ENCODE peak calls at places on chromosomes 4 and X, in six cellular contexts. One of them, this sample, is unnamed.
A peak's percentile ranks its signal among the peaks of the same experiment; 100 is the strongest.

GRCh38 chr4:33737721-33738120 is 2506.6 kb downstream of the ARAP2 start:
- ATAC-seq in foreskin keratinocyte: no peak
- ATAC-seq in RWPE2: no peak
- ATAC-seq in gastrocnemius medialis: no peak
- ATAC-seq in HepG2: no peak
- ATAC-seq in heart left ventricle: no peak
- ATAC-seq in this sample: no peak

GRCh38 chrX:51894697-51895336 is 1.4 kb downstream of the MAGED1 start:
- ATAC-seq in heart left ventricle: peak; percentile 27
- ATAC-seq in foreskin keratinocyte: peak; percentile 6
- ATAC-seq in RWPE2: no peak
- ATAC-seq in HepG2: peak; percentile 7
- ATAC-seq in gastrocnemius medialis: peak; percentile 45
- ATAC-seq in this sample: no peak

GRCh38 chr4:188107931-188108843 is 1.2 kb downstream of the TRIML2 start:
- ATAC-seq in gastrocnemius medialis: no peak
- ATAC-seq in HepG2: no peak
- ATAC-seq in RWPE2: peak; percentile 72
- ATAC-seq in heart left ventricle: no peak
- ATAC-seq in foreskin keratinocyte: peak; percentile 71
- ATAC-seq in this sample: no peak

GRCh38 chrX:109714340-109714958 is 18.6 kb downstream of the ACSL4 start:
- ATAC-seq in gastrocnemius medialis: no peak
- ATAC-seq in foreskin keratinocyte: peak; percentile 99
- ATAC-seq in HepG2: peak; percentile 18
- ATAC-seq in RWPE2: peak; percentile 96
- ATAC-seq in heart left ventricle: no peak
- ATAC-seq in this sample: no peak

GRCh38 chr4:16532240-16532990 is 306.1 kb upstream of the TAPT1 start:
- ATAC-seq in heart left ventricle: peak; percentile 64
- ATAC-seq in HepG2: no peak
- ATAC-seq in RWPE2: peak; percentile 70
- ATAC-seq in foreskin keratinocyte: no peak
- ATAC-seq in gastrocnemius medialis: peak; percentile 30
- ATAC-seq in this sample: peak; percentile 46

GRCh38 chr4:44651425-44651824 is at the start of gene YIPF7:
- ATAC-seq in gastrocnemius medialis: peak; percentile 91
- ATAC-seq in RWPE2: no peak
- ATAC-seq in foreskin keratinocyte: no peak
- ATAC-seq in heart left ventricle: no peak
- ATAC-seq in HepG2: no peak
- ATAC-seq in this sample: no peak

GRCh38 chrX:109857898-109858297 is 124.8 kb upstream of the ACSL4 start:
- ATAC-seq in gastrocnemius medialis: no peak
- ATAC-seq in RWPE2: peak; percentile 14
- ATAC-seq in heart left ventricle: no peak
- ATAC-seq in HepG2: no peak
- ATAC-seq in foreskin keratinocyte: no peak
- ATAC-seq in this sample: no peak

GRCh38 chrX:150984164-150984824 is 1.2 kb downstream of the HMGB3 start:
- ATAC-seq in gastrocnemius medialis: no peak
- ATAC-seq in heart left ventricle: no peak
- ATAC-seq in HepG2: no peak
- ATAC-seq in foreskin keratinocyte: no peak
- ATAC-seq in RWPE2: no peak
- ATAC-seq in this sample: no peak

GRCh38 chr4:112185740-112186670 is 40.8 kb downstream of the FAM241A start:
- ATAC-seq in heart left ventricle: no peak
- ATAC-seq in RWPE2: no peak
- ATAC-seq in gastrocnemius medialis: no peak
- ATAC-seq in HepG2: no peak
- ATAC-seq in foreskin keratinocyte: no peak
- ATAC-seq in this sample: no peak

GRCh38 chr4:144646523-144647094 is 653 bp downstream of the HHIP start:
- ATAC-seq in RWPE2: peak; percentile 68
- ATAC-seq in heart left ventricle: no peak
- ATAC-seq in foreskin keratinocyte: peak; percentile 68
- ATAC-seq in HepG2: peak; percentile 85
- ATAC-seq in gastrocnemius medialis: no peak
- ATAC-seq in this sample: peak; percentile 40

GRCh38 chrX:17634542-17635207 is 102.6 kb upstream of the SCML1 start:
- ATAC-seq in heart left ventricle: no peak
- ATAC-seq in foreskin keratinocyte: no peak
- ATAC-seq in RWPE2: no peak
- ATAC-seq in HepG2: no peak
- ATAC-seq in gastrocnemius medialis: no peak
- ATAC-seq in this sample: no peak

GRCh38 chr4:119080721-119081541 is 54.7 kb upstream of the MYOZ2 start:
- ATAC-seq in foreskin keratinocyte: peak; percentile 51
- ATAC-seq in RWPE2: peak; percentile 72
- ATAC-seq in gastrocnemius medialis: no peak
- ATAC-seq in HepG2: peak; percentile 100
- ATAC-seq in heart left ventricle: peak; percentile 31
- ATAC-seq in this sample: no peak

DNA sequence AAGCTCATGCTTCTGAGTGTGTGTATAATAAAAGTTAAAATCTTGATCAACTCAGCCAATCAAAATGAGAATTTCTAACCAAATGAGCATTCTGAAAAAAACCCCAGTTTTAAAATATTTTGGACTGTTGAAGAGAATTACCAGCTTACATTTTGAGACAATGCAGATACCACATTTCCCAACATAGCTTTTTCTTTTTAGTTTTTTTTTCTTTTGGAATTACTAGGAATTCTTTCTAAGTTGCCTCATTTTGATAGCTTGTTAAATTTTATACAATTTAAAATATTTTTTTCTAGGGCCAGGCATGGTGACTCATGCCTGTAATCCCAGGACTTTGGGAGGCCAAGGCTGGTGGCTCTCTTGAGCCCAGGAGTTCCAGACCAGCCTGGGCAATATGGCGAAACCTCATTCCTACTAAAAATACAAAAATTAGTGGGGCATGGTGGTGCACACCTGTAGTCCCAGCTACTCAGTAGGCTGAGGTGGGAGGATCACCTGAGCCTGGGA is 2.2 kb downstream of the RP2 start:
- ATAC-seq in HepG2: no peak
- ATAC-seq in foreskin keratinocyte: no peak
- ATAC-seq in RWPE2: no peak
- ATAC-seq in gastrocnemius medialis: no peak
- ATAC-seq in heart left ventricle: no peak
- ATAC-seq in this sample: no peak
- H3K27ac ChIP-seq in HepG2: no peak overlapping the region
- H3K27ac ChIP-seq in foreskin keratinocyte: no peak overlapping the region
- H3K27ac ChIP-seq in RWPE2: no peak overlapping the region
- H3K27ac ChIP-seq in gastrocnemius medialis: no peak overlapping the region
- H3K27ac ChIP-seq in heart left ventricle: no peak overlapping the region
- H3K27ac ChIP-seq in this sample: no peak overlapping the region

DNA sequence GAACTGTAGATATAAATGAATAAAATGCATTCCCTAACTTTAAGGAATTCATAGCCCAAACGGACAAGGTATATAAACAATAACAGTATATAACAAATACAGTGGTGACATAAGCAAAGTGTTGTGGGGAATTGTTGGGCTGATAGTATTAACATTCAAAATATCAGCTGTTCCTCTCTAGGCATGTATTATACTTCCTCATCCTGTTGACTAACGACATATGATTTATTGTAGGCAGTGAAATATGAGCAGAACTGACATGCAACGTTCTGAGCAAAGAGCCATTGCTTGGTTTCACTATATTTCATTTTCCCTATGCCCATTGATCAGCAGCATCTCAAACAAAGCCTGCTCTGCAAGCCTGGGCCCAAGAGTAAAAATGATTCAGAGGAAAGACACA is 143.9 kb downstream of the PTCHD1 start:
- ATAC-seq in HepG2: no peak
- ATAC-seq in foreskin keratinocyte: peak; percentile 34
- ATAC-seq in heart left ventricle: no peak
- ATAC-seq in RWPE2: peak; percentile 41
- ATAC-seq in gastrocnemius medialis: no peak
- ATAC-seq in this sample: no peak
- H3K27me3 ChIP-seq in HepG2: no peaks in the 10 kb centered on the region
- H3K27me3 ChIP-seq in foreskin keratinocyte: no peaks in the 10 kb centered on the region
- H3K27me3 ChIP-seq in heart left ventricle: no peaks in the 10 kb centered on the region
- H3K27me3 ChIP-seq in RWPE2: no peaks in the 10 kb centered on the region
- H3K27me3 ChIP-seq in gastrocnemius medialis: no peaks in the 10 kb centered on the region
- H3K27me3 ChIP-seq in this sample: no peaks in the 10 kb centered on the region

DNA sequence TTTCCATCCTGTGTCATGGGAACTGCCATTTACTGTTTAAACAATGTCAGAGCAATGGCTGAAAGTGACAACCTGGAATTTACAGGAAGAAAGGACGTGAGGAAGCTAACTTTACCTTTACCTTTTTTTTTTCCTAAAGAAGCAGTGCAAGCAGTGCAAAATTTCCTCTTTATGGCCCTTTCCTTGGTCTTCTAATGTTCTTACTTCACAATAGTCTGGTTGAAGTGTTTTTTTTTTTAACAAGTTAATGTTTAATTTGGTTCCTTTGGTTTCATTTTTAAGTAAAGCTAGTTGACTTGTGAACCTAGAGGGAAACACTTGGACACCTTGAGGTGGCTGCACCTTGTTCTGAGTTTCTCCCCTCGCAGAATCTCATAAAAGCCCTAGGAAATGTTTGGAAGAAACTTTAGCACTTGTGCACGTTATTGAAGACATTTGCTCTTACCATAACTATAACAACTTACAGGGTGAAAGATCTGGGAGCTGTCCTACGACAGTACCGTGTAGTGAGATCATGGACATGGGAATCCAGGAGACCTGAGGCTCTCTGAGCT is 1.8 kb downstream of the SGMS2 start:
- ATAC-seq in HepG2: peak; percentile 54
- ATAC-seq in gastrocnemius medialis: no peak
- ATAC-seq in foreskin keratinocyte: no peak
- ATAC-seq in RWPE2: no peak
- ATAC-seq in heart left ventricle: no peak
- ATAC-seq in this sample: no peak
- H3K27ac ChIP-seq in HepG2: peak overlapping the region; percentile 30
- H3K27ac ChIP-seq in gastrocnemius medialis: no peak overlapping the region
- H3K27ac ChIP-seq in foreskin keratinocyte: peak overlapping the region; percentile 86
- H3K27ac ChIP-seq in RWPE2: peak overlapping the region; percentile 85
- H3K27ac ChIP-seq in heart left ventricle: peak overlapping the region; percentile 92
- H3K27ac ChIP-seq in this sample: peak overlapping the region; percentile 98

GRCh38 chr4:182842991-182843390 is 74.2 kb downstream of the DCTD start:
- ATAC-seq in HepG2: no peak
- ATAC-seq in gastrocnemius medialis: no peak
- ATAC-seq in RWPE2: no peak
- ATAC-seq in foreskin keratinocyte: no peak
- ATAC-seq in heart left ventricle: no peak
- ATAC-seq in this sample: no peak

GRCh38 chr4:182837831-182838230 is 79.4 kb downstream of the DCTD start:
- ATAC-seq in gastrocnemius medialis: no peak
- ATAC-seq in heart left ventricle: no peak
- ATAC-seq in RWPE2: no peak
- ATAC-seq in foreskin keratinocyte: no peak
- ATAC-seq in HepG2: no peak
- ATAC-seq in this sample: no peak

GRCh38 chr4:182842104-182842600 is 75.0 kb downstream of the DCTD start:
- ATAC-seq in HepG2: no peak
- ATAC-seq in gastrocnemius medialis: no peak
- ATAC-seq in RWPE2: no peak
- ATAC-seq in heart left ventricle: no peak
- ATAC-seq in foreskin keratinocyte: no peak
- ATAC-seq in this sample: no peak

GRCh38 chr4:182840108-182840507 is 77.1 kb downstream of the DCTD start:
- ATAC-seq in foreskin keratinocyte: no peak
- ATAC-seq in heart left ventricle: no peak
- ATAC-seq in gastrocnemius medialis: no peak
- ATAC-seq in RWPE2: no peak
- ATAC-seq in HepG2: no peak
- ATAC-seq in this sample: no peak

GRCh38 chr4:182839256-182839655 is 77.9 kb downstream of the DCTD start:
- ATAC-seq in foreskin keratinocyte: no peak
- ATAC-seq in gastrocnemius medialis: no peak
- ATAC-seq in heart left ventricle: peak; percentile 16
- ATAC-seq in HepG2: no peak
- ATAC-seq in RWPE2: no peak
- ATAC-seq in this sample: no peak
- H3K27me3 ChIP-seq in foreskin keratinocyte: peaks cover 3% of the 10 kb centered on the region
- H3K27me3 ChIP-seq in gastrocnemius medialis: no peaks in the 10 kb centered on the region
- H3K27me3 ChIP-seq in heart left ventricle: no peaks in the 10 kb centered on the region
- H3K27me3 ChIP-seq in HepG2: no peaks in the 10 kb centered on the region
- H3K27me3 ChIP-seq in RWPE2: no peaks in the 10 kb centered on the region
- H3K27me3 ChIP-seq in this sample: peaks cover 31% of the 10 kb centered on the region

GRCh38 chr4:2741626-2742025 is 14.5 kb downstream of the TNIP2 start:
- ATAC-seq in gastrocnemius medialis: no peak
- ATAC-seq in heart left ventricle: no peak
- ATAC-seq in RWPE2: no peak
- ATAC-seq in foreskin keratinocyte: no peak
- ATAC-seq in HepG2: peak; percentile 10
- ATAC-seq in this sample: no peak
- H3K27ac ChIP-seq in gastrocnemius medialis: no peak overlapping the region
- H3K27ac ChIP-seq in heart left ventricle: no peak overlapping the region
- H3K27ac ChIP-seq in RWPE2: peak overlapping the region; percentile 21
- H3K27ac ChIP-seq in foreskin keratinocyte: no peak overlapping the region
- H3K27ac ChIP-seq in HepG2: no peak overlapping the region
- H3K27ac ChIP-seq in this sample: no peak overlapping the region

GRCh38 chrX:107700802-107701201 is 72.5 kb downstream of the PRPS1 start:
- ATAC-seq in heart left ventricle: no peak
- ATAC-seq in HepG2: no peak
- ATAC-seq in foreskin keratinocyte: no peak
- ATAC-seq in gastrocnemius medialis: no peak
- ATAC-seq in RWPE2: no peak
- ATAC-seq in this sample: no peak
- H3K27me3 ChIP-seq in heart left ventricle: no peaks in the 10 kb centered on the region
- H3K27me3 ChIP-seq in HepG2: no peaks in the 10 kb centered on the region
- H3K27me3 ChIP-seq in foreskin keratinocyte: no peaks in the 10 kb centered on the region
- H3K27me3 ChIP-seq in gastrocnemius medialis: no peaks in the 10 kb centered on the region
- H3K27me3 ChIP-seq in RWPE2: no peaks in the 10 kb centered on the region
- H3K27me3 ChIP-seq in this sample: no peaks in the 10 kb centered on the region

GRCh38 chr4:37561803-37562207 is 124.4 kb downstream of the RELL1 start:
- ATAC-seq in HepG2: no peak
- ATAC-seq in gastrocnemius medialis: no peak
- ATAC-seq in heart left ventricle: no peak
- ATAC-seq in foreskin keratinocyte: peak; percentile 84
- ATAC-seq in RWPE2: peak; percentile 69
- ATAC-seq in this sample: no peak

GRCh38 chr4:37562592-37562991 is 123.6 kb downstream of the RELL1 start:
- ATAC-seq in heart left ventricle: no peak
- ATAC-seq in RWPE2: peak; percentile 71
- ATAC-seq in HepG2: no peak
- ATAC-seq in gastrocnemius medialis: no peak
- ATAC-seq in foreskin keratinocyte: peak; percentile 58
- ATAC-seq in this sample: no peak

GRCh38 chr4:37555324-37555723 is 130.9 kb downstream of the RELL1 start:
- ATAC-seq in gastrocnemius medialis: no peak
- ATAC-seq in heart left ventricle: no peak
- ATAC-seq in foreskin keratinocyte: no peak
- ATAC-seq in HepG2: no peak
- ATAC-seq in RWPE2: no peak
- ATAC-seq in this sample: no peak

DNA sequence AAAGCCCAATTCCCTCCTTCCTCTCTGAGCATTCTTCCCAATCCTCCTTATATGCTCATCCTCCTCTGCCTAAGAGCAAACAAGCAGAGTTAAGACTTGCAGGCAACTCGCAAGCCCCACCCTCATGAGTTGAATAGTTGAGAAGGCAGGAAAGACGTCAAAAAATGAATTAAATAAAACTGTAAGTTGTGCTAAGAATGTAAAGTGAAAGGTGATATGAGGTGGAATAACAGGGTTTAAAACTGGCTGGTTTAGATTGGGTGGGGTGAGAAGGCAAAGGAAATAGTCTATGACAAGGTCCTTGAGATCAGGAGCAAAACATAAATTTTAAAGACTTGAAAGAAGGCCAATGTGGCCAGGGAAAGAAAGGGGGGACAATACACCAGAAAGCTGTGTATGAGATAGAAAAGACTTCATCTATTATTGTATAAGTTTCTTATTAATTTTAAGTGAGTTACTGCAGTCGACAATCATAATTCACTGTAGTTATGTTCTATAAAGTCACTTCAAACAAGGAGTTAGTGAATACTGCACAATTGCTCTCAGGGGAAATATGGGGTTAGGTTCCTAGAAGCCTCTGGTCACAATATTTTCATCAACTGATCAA is 124.9 kb downstream of the RELL1 start:
- ATAC-seq in HepG2: no peak
- ATAC-seq in heart left ventricle: no peak
- ATAC-seq in gastrocnemius medialis: no peak
- ATAC-seq in RWPE2: peak; percentile 11
- ATAC-seq in foreskin keratinocyte: no peak
- ATAC-seq in this sample: no peak
- H3K27ac ChIP-seq in HepG2: no peak overlapping the region
- H3K27ac ChIP-seq in heart left ventricle: no peak overlapping the region
- H3K27ac ChIP-seq in gastrocnemius medialis: no peak overlapping the region
- H3K27ac ChIP-seq in RWPE2: peak overlapping the region; percentile 73
- H3K27ac ChIP-seq in foreskin keratinocyte: no peak overlapping the region
- H3K27ac ChIP-seq in this sample: no peak overlapping the region

This sample was measured in gastroesophageal sphincter.